ENCODE peak calls at places on chromosomes 16 and 17, in five cellular contexts. V is omental fat pad, J is neural progenitor cell, T is T-helper 9 cell, G is hippocampal formation. H is an unnamed sample.

GRCh38 chr17:30483159-30483558 is 6.0 kb downstream of the GOSR1 start:
- DNase-seq in J (no peak), T (no peak), G (no peak), V (no peak), H (no peak)

GRCh38 chr16:10619271-10619849 is 39.0 kb upstream of the EMP2 start:
- DNase-seq in T (no peak), V (peak), J (peak), G (no peak), H (peak)

GRCh38 chr16:64121473-64121872 is 1000.4 kb downstream of the CDH11 start:
- DNase-seq in G (no peak), T (no peak), V (no peak), J (no peak), H (no peak)

GRCh38 chr16:74605332-74605731 is 1.6 kb downstream of the GLG1 start:
- DNase-seq in J (no peak), G (no peak), T (no peak), V (no peak), H (no peak)

GRCh38 chr17:62750502-62751349 is 57.4 kb downstream of the MARCHF10 start:
- DNase-seq in G (peak), T (no peak), J (peak), V (no peak), H (no peak)

GRCh38 chr16:85354623-85355514 is 242.6 kb upstream of the CIBAR2 start:
- DNase-seq in V (no peak), G (no peak), J (no peak), T (no peak), H (no peak)

GRCh38 chr17:43768943-43769342 is 9.8 kb downstream of the DUSP3 start:
- DNase-seq in T (no peak), V (no peak), J (no peak), G (no peak), H (no peak)

GRCh38 chr17:77254961-77255741 is 114.4 kb downstream of the SEC14L1 start:
- DNase-seq in T (no peak), G (no peak), V (no peak), J (peak), H (no peak)

GRCh38 chr17:65896889-65897288 is 295.0 kb downstream of the CEP112 start:
- DNase-seq in J (no peak), V (no peak), G (no peak), T (no peak), H (no peak)

H was measured in activated naive CD4-positive, alpha-beta T cell treated with Interleukin-2 at 50 U/mL for 16 hours.